ENCODE peak calls at places on chromosomes 12 and 14, in eight cellular contexts. Y is lower leg skin, I is NCI-H2081, E is head of caudate nucleus, B is RPMI8226, H is H4, P is HFF-Myc, N is T-helper 1 cell. U is an unnamed sample.

GRCh38 chr12:34327671-34328070 is 305.4 kb downstream of the ALG10 start:
- DNase-seq in Y (no peak), I (no peak), E (no peak), B (no peak), H (no peak), P (no peak), N (no peak), U (no peak)

GRCh38 chr14:23061995-23062394 is 4.7 kb upstream of the CDH24 start:
- DNase-seq in Y (peak; percentile 74), I (no peak), E (no peak), B (no peak), H (peak; percentile 87), P (peak; percentile 93), N (no peak), U (no peak)

GRCh38 chr14:102430212-102430908 is 67.6 kb downstream of the TECPR2 start:
- DNase-seq in Y (no peak), I (no peak), E (no peak), B (no peak), H (no peak), P (peak; percentile 3), N (no peak), U (no peak)

GRCh38 chr12:117365072-117365616 is 3.7 kb upstream of the NOS1 start:
- DNase-seq in Y (no peak), I (no peak), E (no peak), B (no peak), H (no peak), P (no peak), N (no peak), U (no peak)

GRCh38 chr12:51246254-51246853 is 7.7 kb downstream of the DAZAP2 start:
- DNase-seq in Y (no peak), I (no peak), E (no peak), B (no peak), H (peak; percentile 68), P (peak; percentile 70), N (no peak), U (no peak)

GRCh38 chr14:72892103-72892878 is 1.6 kb downstream of the DPF3 start:
- DNase-seq in Y (no peak), I (no peak), E (peak; percentile 30), B (peak; percentile 22), H (no peak), P (no peak), N (no peak), U (no peak)

GRCh38 chr12:58774008-58774407 is 146.3 kb downstream of the LRIG3 start:
- DNase-seq in Y (no peak), I (no peak), E (no peak), B (no peak), H (no peak), P (no peak), N (no peak), U (no peak)

GRCh38 chr12:131340616-131341210 is 370.2 kb upstream of the SFSWAP start:
- DNase-seq in Y (no peak), I (no peak), E (no peak), B (no peak), H (no peak), P (no peak), N (no peak), U (no peak)

GRCh38 chr12:84814664-84815245 is 97.8 kb downstream of the SLC6A15 start:
- DNase-seq in Y (no peak), I (no peak), E (no peak), B (no peak), H (peak; percentile 44), P (peak; percentile 59), N (no peak), U (no peak)

GRCh38 chr12:82426586-82426985 is 68.3 kb downstream of the METTL25 start:
- DNase-seq in Y (no peak), I (no peak), E (no peak), B (no peak), H (no peak), P (no peak), N (no peak), U (no peak)

GRCh38 chr12:70543444-70543843 is 93.8 kb downstream of the PTPRB start:
- DNase-seq in Y (no peak), I (no peak), E (no peak), B (no peak), H (peak; percentile 80), P (peak; percentile 79), N (no peak), U (no peak)

GRCh38 chr12:125652689-125653088 is 587.5 kb downstream of the AACS start:
- DNase-seq in Y (no peak), I (no peak), E (no peak), B (peak; percentile 32), H (no peak), P (no peak), N (no peak), U (no peak)

GRCh38 chr14:63770187-63770807 is 42.4 kb upstream of the SGPP1 start:
- DNase-seq in Y (no peak), I (peak; percentile 15), E (no peak), B (peak; percentile 54), H (peak; percentile 33), P (peak; percentile 32), N (peak; percentile 38), U (no peak)

GRCh38 chr12:15846887-15847286 is 35.3 kb upstream of the STRAP start:
- DNase-seq in Y (peak; percentile 42), I (no peak), E (no peak), B (no peak), H (no peak), P (no peak), N (no peak), U (no peak)

GRCh38 chr12:26275313-26276257 is 80.2 kb downstream of the SSPN start:
- DNase-seq in Y (no peak), I (no peak), E (no peak), B (no peak), H (peak; percentile 76), P (no peak), N (no peak), U (no peak)

GRCh38 chr12:102816816-102817434 is 100.1 kb downstream of the PAH start:
- DNase-seq in Y (no peak), I (peak; percentile 59), E (no peak), B (peak; percentile 4), H (peak; percentile 32), P (peak; percentile 14), N (no peak), U (no peak)

GRCh38 chr12:106025129-106025528 is 113.6 kb downstream of the NUAK1 start:
- DNase-seq in Y (no peak), I (no peak), E (no peak), B (no peak), H (no peak), P (no peak), N (no peak), U (no peak)

GRCh38 chr14:22491683-22492483 is 97.1 kb downstream of the DAD1 start:
- DNase-seq in Y (no peak), I (no peak), E (no peak), B (no peak), H (no peak), P (no peak), N (peak; percentile 22), U (no peak)

GRCh38 chr14:24665440-24665991 is 31.5 kb upstream of the GZMB start:
- DNase-seq in Y (no peak), I (no peak), E (no peak), B (no peak), H (no peak), P (no peak), N (no peak), U (no peak)

GRCh38 chr12:1618489-1618888 is 10.5 kb upstream of the WNT5B start:
- DNase-seq in Y (no peak), I (no peak), E (no peak), B (no peak), H (no peak), P (no peak), N (no peak), U (no peak)

GRCh38 chr14:55153951-55154350 is 24.9 kb downstream of the LGALS3 start:
- DNase-seq in Y (no peak), I (no peak), E (no peak), B (no peak), H (no peak), P (no peak), N (no peak), U (no peak)

GRCh38 chr12:3110579-3110978 is 33.4 kb downstream of the TSPAN9 start:
- DNase-seq in Y (no peak), I (no peak), E (no peak), B (no peak), H (no peak), P (no peak), N (no peak), U (no peak)

GRCh38 chr12:132610051-132610759 is at the start of gene LRCOL1:
- DNase-seq in Y (no peak), I (no peak), E (no peak), B (no peak), H (no peak), P (no peak), N (no peak), U (peak; percentile 63)

GRCh38 chr14:69880851-69881250 is 1.6 kb downstream of the SMOC1 start:
- DNase-seq in Y (no peak), I (peak; percentile 22), E (no peak), B (no peak), H (no peak), P (no peak), N (no peak), U (no peak)

GRCh38 chr12:124568431-124569374 is 1.3 kb upstream of the NCOR2 start:
- DNase-seq in Y (peak; percentile 69), I (peak; percentile 32), E (peak; percentile 51), B (peak; percentile 84), H (peak; percentile 88), P (peak; percentile 87), N (no peak), U (peak; percentile 81)

GRCh38 chr14:63421226-63421625 is 102.5 kb upstream of the GPHB5 start:
- DNase-seq in Y (no peak), I (no peak), E (no peak), B (no peak), H (no peak), P (no peak), N (no peak), U (no peak)

GRCh38 chr12:106764738-106765137 is 9.7 kb upstream of the RIC8B start:
- DNase-seq in Y (no peak), I (no peak), E (no peak), B (no peak), H (no peak), P (no peak), N (no peak), U (no peak)

GRCh38 chr12:21334771-21335325 is at the start of gene SLCO1A2:
- DNase-seq in Y (no peak), I (no peak), E (no peak), B (no peak), H (no peak), P (no peak), N (no peak), U (no peak)

GRCh38 chr14:82604819-82605218 is 1071.2 kb upstream of the SEL1L start:
- DNase-seq in Y (no peak), I (no peak), E (no peak), B (no peak), H (no peak), P (no peak), N (no peak), U (no peak)

GRCh38 chr12:105214141-105214540 is 21.8 kb downstream of the APPL2 start:
- DNase-seq in Y (no peak), I (no peak), E (no peak), B (no peak), H (no peak), P (no peak), N (no peak), U (no peak)

GRCh38 chr14:51869426-51870113 is 9.2 kb downstream of the GNG2 start:
- DNase-seq in Y (no peak), I (no peak), E (no peak), B (no peak), H (no peak), P (no peak), N (no peak), U (no peak)

GRCh38 chr14:90804776-90805391 is 11.3 kb downstream of the TTC7B start:
- DNase-seq in Y (no peak), I (no peak), E (no peak), B (no peak), H (no peak), P (no peak), N (no peak), U (no peak)

GRCh38 chr14:55881577-55882241 is 236.5 kb upstream of the PELI2 start:
- DNase-seq in Y (no peak), I (no peak), E (no peak), B (no peak), H (no peak), P (peak; percentile 30), N (no peak), U (no peak)

GRCh38 chr12:113120670-113121370 is 14.7 kb downstream of the RASAL1 start:
- DNase-seq in Y (no peak), I (peak; percentile 75), E (no peak), B (no peak), H (peak; percentile 26), P (no peak), N (no peak), U (no peak)